ENCODE peak calls at places on chromosomes 11 and 22, in ten cellular contexts. L is H54; G is astrocyte of the cerebellum; E is activated effector memory CD4-positive, alpha-beta T cell treated with anti-CD3 and anti-CD28 coated beads, Interleukin-2, amount 50 U/mL, for 16 hours; Y is SJSA1; A is GM04504; X is hippocampal formation; K is K562; T is tibial nerve; D is anterior cingulate cortex. Q is an unnamed sample.
A peak's percentile ranks its signal among the peaks of the same experiment; 100 is the strongest.

GRCh38 chr22:33076368-33076767 is 18.2 kb upstream of the SYN3 start:
- DNase-seq in L (no peak), G (no peak), E (no peak), Y (no peak), A (no peak), X (no peak), K (no peak), T (no peak), D (no peak), Q (no peak)

GRCh38 chr22:18992543-18993198 is 56.6 kb upstream of the PRODH start:
- DNase-seq in L (no peak), G (no peak), E (no peak), Y (no peak), A (no peak), X (no peak), K (no peak), T (no peak), D (no peak), Q (no peak)

GRCh38 chr11:69485337-69486041 is 4.0 kb downstream of the LINC01488 start:
- DNase-seq in L (no peak), G (no peak), E (no peak), Y (peak; percentile 55), A (no peak), X (no peak), K (no peak), T (no peak), D (no peak), Q (no peak)

GRCh38 chr22:44360686-44361381 is 48.1 kb upstream of the SHISAL1 start:
- DNase-seq in L (peak; percentile 51), G (peak; percentile 67), E (no peak), Y (peak; percentile 90), A (peak; percentile 68), X (no peak), K (no peak), T (no peak), D (no peak), Q (peak; percentile 48)

GRCh38 chr11:1760351-1761109 is 3.2 kb downstream of the CTSD start:
- DNase-seq in L (peak; percentile 90), G (no peak), E (no peak), Y (peak; percentile 83), A (peak; percentile 72), X (peak; percentile 80), K (no peak), T (peak; percentile 66), D (peak; percentile 81), Q (no peak)

GRCh38 chr11:93532285-93532789 is 10.9 kb downstream of the SMCO4 start:
- DNase-seq in L (no peak), G (no peak), E (no peak), Y (no peak), A (no peak), X (no peak), K (no peak), T (no peak), D (no peak), Q (no peak)

GRCh38 chr22:36424901-36425579 is 37.3 kb upstream of the MYH9 start:
- DNase-seq in L (no peak), G (no peak), E (no peak), Y (no peak), A (no peak), X (no peak), K (no peak), T (no peak), D (no peak), Q (no peak)

GRCh38 chr22:38751422-38752346 is 4.1 kb downstream of the SUN2 start:
- DNase-seq in L (no peak), G (no peak), E (peak; percentile 89), Y (no peak), A (no peak), X (no peak), K (no peak), T (no peak), D (no peak), Q (no peak)

GRCh38 chr11:1048375-1049070 is 12.0 kb upstream of the MUC6 start:
- DNase-seq in L (no peak), G (no peak), E (no peak), Y (no peak), A (no peak), X (no peak), K (no peak), T (no peak), D (no peak), Q (peak; percentile 63)

GRCh38 chr11:68844801-68845200 is 3.1 kb upstream of the CPT1A start:
- DNase-seq in L (no peak), G (no peak), E (no peak), Y (no peak), A (no peak), X (no peak), K (no peak), T (no peak), D (no peak), Q (no peak)

GRCh38 chr11:78270993-78271392 is 82.3 kb downstream of the USP35 start:
- DNase-seq in L (no peak), G (no peak), E (no peak), Y (no peak), A (no peak), X (peak; percentile 35), K (no peak), T (no peak), D (peak; percentile 36), Q (no peak)

GRCh38 chr22:35910926-35911325 is 117.7 kb downstream of the RBFOX2 start:
- DNase-seq in L (no peak), G (no peak), E (no peak), Y (no peak), A (no peak), X (no peak), K (no peak), T (no peak), D (no peak), Q (no peak)

GRCh38 chr11:132686827-132687370 is 845.4 kb downstream of the OPCML start:
- DNase-seq in L (no peak), G (no peak), E (no peak), Y (no peak), A (no peak), X (no peak), K (no peak), T (no peak), D (no peak), Q (no peak)

GRCh38 chr11:88508808-88509581 is 171.5 kb upstream of the CTSC start:
- DNase-seq in L (no peak), G (no peak), E (peak; percentile 64), Y (no peak), A (no peak), X (no peak), K (no peak), T (no peak), D (no peak), Q (no peak)

GRCh38 chr11:61061081-61061826 is 41.0 kb upstream of the CD5 start:
- DNase-seq in L (peak; percentile 19), G (no peak), E (peak; percentile 91), Y (peak; percentile 25), A (no peak), X (no peak), K (no peak), T (no peak), D (no peak), Q (no peak)

GRCh38 chr22:32985899-32986772 is 72.0 kb downstream of the SYN3 start:
- DNase-seq in L (peak; percentile 41), G (peak; percentile 42), E (peak; percentile 66), Y (peak; percentile 95), A (peak; percentile 63), X (peak; percentile 60), K (peak; percentile 67), T (peak; percentile 54), D (peak; percentile 69), Q (no peak)